ENCODE peak calls at places on chromosomes 6 and 20, in eight cellular contexts. R is mammary epithelial cell; F is B cell; W is glutamatergic neuron; Y is cardiac muscle cell; T is colonic mucosa; E is CD4-positive, alpha-beta T cell; H is neural crest cell. S is an unnamed sample.

GRCh38 chr6:157019115-157019628 is 242.0 kb downstream of the ARID1B start:
- DNase-seq in H (no peak), Y (no peak), R (no peak), F (peak; percentile 55), E (no peak), T (no peak), W (no peak), S (peak; percentile 24)

GRCh38 chr6:56655996-56656395 is 13.3 kb upstream of the DST start:
- DNase-seq in F (no peak), R (no peak), H (no peak), T (no peak), E (no peak), Y (no peak), W (no peak), S (no peak)

GRCh38 chr6:96812077-96812703 is 25.1 kb downstream of the GPR63 start:
- DNase-seq in T (no peak), F (no peak), Y (no peak), R (no peak), E (no peak), W (no peak), H (no peak), S (no peak)

GRCh38 chr6:40352527-40353170 is 234.5 kb downstream of the LRFN2 start:
- DNase-seq in T (no peak), Y (no peak), E (no peak), H (no peak), F (no peak), W (no peak), R (no peak), S (no peak)

GRCh38 chr6:30879684-30880427 is 4.5 kb upstream of the DDR1 start:
- DNase-seq in T (no peak), Y (no peak), R (no peak), W (no peak), E (no peak), F (no peak), H (no peak), S (peak; percentile 13)

GRCh38 chr20:41407617-41408016 is 41.0 kb upstream of the EMILIN3 start:
- DNase-seq in R (no peak), F (no peak), H (no peak), W (no peak), Y (no peak), E (no peak), T (no peak), S (no peak)

GRCh38 chr20:44571367-44571766 is 11.0 kb upstream of the PKIG start:
- DNase-seq in E (no peak), H (no peak), Y (no peak), W (no peak), F (no peak), R (no peak), T (no peak), S (no peak)

GRCh38 chr6:107819976-107820551 is 4.0 kb downstream of the SCML4 start:
- DNase-seq in W (no peak), H (no peak), R (peak; percentile 70), T (no peak), Y (peak; percentile 40), E (peak; percentile 17), F (no peak), S (no peak)

GRCh38 chr6:141541766-141542324 is 590.9 kb upstream of the GJE1 start:
- DNase-seq in R (no peak), E (no peak), T (no peak), H (no peak), Y (no peak), F (no peak), W (no peak), S (no peak)

GRCh38 chr6:104281370-104281769 is 578.3 kb downstream of the HACE1 start:
- DNase-seq in H (no peak), E (no peak), Y (no peak), T (no peak), R (no peak), F (no peak), W (no peak), S (no peak)

GRCh38 chr6:81750660-81751387 is 1.7 kb downstream of the TENT5A start:
- DNase-seq in T (no peak), F (peak; percentile 4), E (no peak), Y (no peak), H (no peak), W (no peak), R (peak; percentile 68), S (no peak)

GRCh38 chr6:93420163-93420806 is 926 bp upstream of the EPHA7 start:
- DNase-seq in E (no peak), W (no peak), H (no peak), F (no peak), R (no peak), Y (peak; percentile 13), T (no peak), S (no peak)

GRCh38 chr20:35174458-35175216 is 2.8 kb downstream of the PROCR start:
- DNase-seq in Y (no peak), T (peak; percentile 74), E (no peak), H (no peak), W (peak; percentile 28), R (no peak), F (no peak), S (no peak)

GRCh38 chr6:40802481-40802880 is 215.3 kb upstream of the LRFN2 start:
- DNase-seq in Y (no peak), R (no peak), T (no peak), W (no peak), E (no peak), F (no peak), H (no peak), S (no peak)

GRCh38 chr6:52251113-52251512 is 6.8 kb upstream of the IL17F start:
- DNase-seq in W (no peak), F (no peak), R (no peak), Y (no peak), H (no peak), E (no peak), T (no peak), S (no peak)

GRCh38 chr20:51800769-51801219 is 1.5 kb downstream of the SALL4 start:
- DNase-seq in Y (peak; percentile 51), E (no peak), W (peak; percentile 60), H (peak; percentile 28), R (peak; percentile 7), T (peak; percentile 22), F (no peak), S (peak; percentile 50)

GRCh38 chr6:156695747-156696146 is 81.4 kb upstream of the ARID1B start:
- DNase-seq in R (no peak), T (no peak), Y (no peak), H (no peak), E (no peak), F (no peak), W (no peak), S (no peak)

GRCh38 chr6:782141-782540 is 89.2 kb upstream of the EXOC2 start:
- DNase-seq in H (no peak), E (no peak), R (no peak), T (no peak), F (no peak), Y (no peak), W (no peak), S (no peak)

GRCh38 chr6:33589723-33590530 is 9.9 kb upstream of the BAK1 start:
- DNase-seq in R (peak; percentile 97), F (peak; percentile 74), T (peak; percentile 85), Y (peak; percentile 75), H (peak; percentile 66), E (no peak), W (peak; percentile 79), S (peak; percentile 82)

DNA sequence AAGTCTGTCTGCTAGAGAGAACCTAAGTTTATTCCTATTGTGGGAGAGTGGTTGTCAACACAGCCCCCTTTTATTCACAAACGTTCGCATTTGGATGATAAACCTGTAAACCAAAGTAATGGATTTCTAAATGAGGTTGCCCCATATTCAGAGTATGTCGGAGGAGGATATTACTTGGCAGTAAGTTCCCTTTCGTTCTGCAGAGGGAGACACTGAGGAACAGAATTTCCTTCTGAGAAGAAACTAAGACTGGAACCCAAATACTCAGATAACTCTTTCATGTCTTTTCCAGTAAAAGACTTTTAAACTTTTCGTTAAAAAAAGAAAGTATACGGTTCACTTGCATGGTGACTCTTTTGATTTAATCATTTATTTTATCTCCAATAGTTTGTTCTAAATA is 754.6 kb upstream of the MMS22L start:
- DNase-seq in W (no peak), F (no peak), E (no peak), Y (no peak), H (no peak), T (no peak), R (no peak), S (no peak)
- TF ChIP-seq CTCF in W (no peak), F (no peak), E (no peak), Y (no peak), H (peak; percentile 41), T (no peak), R (no peak), S (no peak)

DNA sequence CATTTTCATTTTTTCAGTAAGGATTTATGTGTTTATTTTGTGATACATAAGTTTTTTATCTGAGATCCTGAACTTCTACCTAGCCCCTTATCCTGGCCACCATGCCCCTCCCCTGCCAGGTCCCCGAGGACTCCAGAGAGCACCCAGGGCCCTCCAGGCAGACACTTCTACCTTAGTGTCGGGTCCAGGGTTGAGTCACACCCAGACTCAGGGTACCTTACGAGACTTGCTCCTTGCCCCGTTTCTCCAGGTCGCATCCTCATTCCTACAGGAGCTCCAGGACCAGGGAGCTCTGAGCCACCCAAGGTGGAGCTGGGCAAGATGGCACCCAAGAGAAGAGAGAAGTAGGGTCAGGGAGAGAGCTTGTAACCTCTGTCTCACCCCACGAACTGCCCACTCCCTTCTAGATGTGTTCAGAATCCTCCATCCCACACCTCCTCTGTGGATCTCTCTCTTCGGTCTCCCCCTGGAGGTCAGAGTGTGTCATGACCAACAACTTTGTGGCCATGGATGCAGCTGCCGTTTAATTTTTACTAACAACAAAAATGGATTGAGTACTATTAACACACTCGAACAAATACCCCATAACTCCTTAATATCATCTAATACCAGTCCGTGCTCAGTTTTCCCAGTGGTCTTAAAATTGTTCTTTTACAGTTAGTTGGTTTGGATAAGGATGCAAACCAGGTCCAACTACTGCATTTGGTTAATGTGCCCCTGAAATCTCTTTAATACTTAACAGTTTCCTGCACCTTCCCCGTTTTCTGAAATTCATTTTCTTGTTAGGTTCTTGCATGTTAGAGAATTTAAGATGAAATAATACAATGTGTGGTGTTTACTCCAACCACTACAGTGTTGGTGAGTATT is 130.6 kb upstream of the INSM1 start:
- DNase-seq in T (peak; percentile 42), W (peak; percentile 60), H (peak; percentile 51), Y (peak; percentile 75), R (peak; percentile 29), F (peak; percentile 8), E (no peak), S (peak; percentile 71)
- TF ChIP-seq CTCF in T (peak; percentile 70), W (peak; percentile 86), H (peak; percentile 78), Y (peak; percentile 77), R (peak; percentile 73), F (peak; percentile 61), E (peak; percentile 27), S (peak; percentile 74)

GRCh38 chr6:136034422-136034821 is 182.9 kb downstream of the PDE7B start:
- DNase-seq in W (no peak), T (no peak), F (no peak), R (no peak), H (no peak), E (no peak), Y (no peak), S (no peak)
- TF ChIP-seq CTCF in W (no peak), T (no peak), F (no peak), R (no peak), H (no peak), E (no peak), Y (no peak), S (no peak)

DNA sequence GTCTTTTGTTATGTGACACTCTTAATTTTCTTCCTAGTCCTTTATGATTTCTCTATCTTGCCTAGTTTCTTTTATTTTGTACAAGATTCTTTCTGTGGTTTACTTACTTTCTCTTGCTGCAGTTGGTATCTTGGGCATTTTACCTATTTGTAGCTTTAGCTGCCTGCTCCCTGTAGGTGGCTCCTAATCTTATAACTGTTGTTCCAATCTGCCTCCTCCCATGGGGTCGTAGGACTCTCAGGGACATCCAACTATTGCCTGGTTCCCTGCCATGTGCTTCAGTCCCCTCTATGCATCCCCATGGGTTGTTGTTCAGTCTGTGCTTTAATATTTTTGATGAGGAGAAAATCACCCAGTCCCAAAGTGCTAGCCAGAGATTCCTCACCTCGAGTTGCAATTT is 31.4 kb downstream of the RIN2 start:
- DNase-seq in Y (no peak), T (no peak), H (no peak), E (no peak), F (no peak), R (no peak), W (no peak), S (no peak)
- TF ChIP-seq CTCF in Y (no peak), T (no peak), H (no peak), E (no peak), F (no peak), R (no peak), W (peak; percentile 10), S (no peak)